ENCODE peak calls at places on chromosomes 11 and 22, in six cellular contexts. T is A673; C is fibroblast of mammary gland; D is stimulated activated CD8-positive, alpha-beta memory T cell treated with anti-CD3 and anti-CD28 coated beads, Interleukin-15, amount 100 ng/mL, for 4 hours; Q is left cardiac atrium; Z is HTR-8/SVneo. I is an unnamed sample.

GRCh38 chr11:61507962-61508824 is at the start of gene LRRC10B:
- DNase-seq in T (peak), C (no peak), D (no peak), Q (no peak), Z (no peak), I (no peak)

GRCh38 chr11:44575288-44575672 is 9.8 kb downstream of the CD82 start:
- DNase-seq in T (no peak), C (peak), D (no peak), Q (no peak), Z (no peak), I (no peak)

GRCh38 chr11:122748968-122749687 is 89.2 kb upstream of the CRTAM start:
- DNase-seq in T (peak), C (peak), D (no peak), Q (no peak), Z (peak), I (no peak)

GRCh38 chr22:47209077-47209514 is 446.6 kb downstream of the TBC1D22A start:
- DNase-seq in T (no peak), C (no peak), D (no peak), Q (no peak), Z (no peak), I (no peak)

GRCh38 chr11:120867024-120867423 is 156.9 kb upstream of the TBCEL start:
- DNase-seq in T (no peak), C (no peak), D (no peak), Q (no peak), Z (no peak), I (no peak)

GRCh38 chr22:26377170-26377825 is 51.8 kb upstream of the ASPHD2 start:
- DNase-seq in T (peak), C (no peak), D (no peak), Q (no peak), Z (no peak), I (no peak)

GRCh38 chr11:10499452-10500262 is 41.3 kb downstream of the RNF141 start:
- DNase-seq in T (no peak), C (peak), D (no peak), Q (no peak), Z (no peak), I (no peak)

GRCh38 chr22:18057568-18058209 is 20.1 kb upstream of the PEX26 start:
- DNase-seq in T (peak), C (peak), D (no peak), Q (peak), Z (peak), I (peak)

GRCh38 chr11:107587306-107587979 is 3.5 kb upstream of the ELMOD1 start:
- DNase-seq in T (no peak), C (peak), D (no peak), Q (no peak), Z (no peak), I (no peak)

GRCh38 chr11:57785072-57785471 is 23.5 kb downstream of the CTNND1 start:
- DNase-seq in T (no peak), C (no peak), D (no peak), Q (no peak), Z (no peak), I (no peak)

GRCh38 chr22:27990879-27991278 is 71.8 kb upstream of the PITPNB start:
- DNase-seq in T (peak), C (peak), D (no peak), Q (peak), Z (peak), I (no peak)

GRCh38 chr22:24370426-24370825 is 57.0 kb upstream of the ADORA2A start:
- DNase-seq in T (no peak), C (no peak), D (no peak), Q (no peak), Z (no peak), I (no peak)

GRCh38 chr11:68312780-68313573 is 586 bp downstream of the LRP5 start:
- DNase-seq in T (peak), C (no peak), D (no peak), Q (no peak), Z (no peak), I (no peak)

GRCh38 chr11:77024745-77025144 is 9.5 kb upstream of the B3GNT6 start:
- DNase-seq in T (no peak), C (no peak), D (no peak), Q (no peak), Z (no peak), I (no peak)

GRCh38 chr11:86686531-86686930 is 14.1 kb upstream of the ME3 start:
- DNase-seq in T (no peak), C (no peak), D (no peak), Q (no peak), Z (no peak), I (no peak)

GRCh38 chr22:23534201-23534850 is 45.8 kb downstream of the IGLL1 start:
- DNase-seq in T (no peak), C (no peak), D (no peak), Q (no peak), Z (no peak), I (no peak)

GRCh38 chr11:119380160-119380815 is 1.2 kb downstream of the USP2 start:
- DNase-seq in T (no peak), C (no peak), D (no peak), Q (no peak), Z (no peak), I (no peak)

GRCh38 chr22:43110444-43110926 is at the start of gene BIK:
- DNase-seq in T (peak), C (peak), D (no peak), Q (peak), Z (peak), I (no peak)

GRCh38 chr11:10664005-10664404 is 29.6 kb downstream of the IRAG1 start:
- DNase-seq in T (peak), C (no peak), D (no peak), Q (no peak), Z (no peak), I (no peak)

GRCh38 chr11:10519630-10520029 is 21.4 kb downstream of the RNF141 start:
- DNase-seq in T (no peak), C (no peak), D (no peak), Q (no peak), Z (no peak), I (no peak)

GRCh38 chr11:32487270-32487669 is 51.9 kb upstream of the WT1 start:
- DNase-seq in T (peak), C (no peak), D (no peak), Q (no peak), Z (no peak), I (no peak)

I was measured in glomerular endothelial cell.